ENCODE peak calls at places on chromosomes 11 and 22, in four cellular contexts. M, H, K and A are unnamed samples. For H3K4me1, the result is how much of the 10 kb centered on the place peaks cover.

GRCh38 chr11:34318111-34319037 is 39.4 kb downstream of the ABTB2 start:
- DNase-seq in M (no peak), K (no peak), H (peak), A (no peak)

GRCh38 chr11:119374632-119375394 is 6.7 kb downstream of the USP2 start:
- DNase-seq in H (no peak), M (peak), K (no peak), A (no peak)

GRCh38 chr11:57566035-57566504 is 1.4 kb downstream of the UBE2L6 start:
- DNase-seq in K (no peak), H (peak), M (no peak), A (no peak)

GRCh38 chr22:49931863-49932262 is 13.4 kb downstream of the CRELD2 start:
- DNase-seq in K (no peak), M (no peak), H (no peak), A (no peak)

GRCh38 chr22:28813772-28814518 is 13.6 kb upstream of the XBP1 start:
- DNase-seq in H (no peak), K (no peak), M (no peak), A (no peak)

GRCh38 chr22:22669093-22669492 is 24.7 kb downstream of the GGTLC2 start:
- DNase-seq in K (no peak), M (no peak), H (no peak), A (no peak)

GRCh38 chr11:131524186-131524585 is 153.8 kb downstream of the NTM start:
- DNase-seq in M (no peak), H (no peak), K (no peak), A (no peak)

GRCh38 chr11:45181595-45182550 is 35.4 kb downstream of the PRDM11 start:
- DNase-seq in K (no peak), H (no peak), M (no peak), A (no peak)

GRCh38 chr11:92776676-92777075 is 192.8 kb upstream of the MTNR1B start:
- DNase-seq in H (peak), M (no peak), K (no peak), A (no peak)

GRCh38 chr22:50261615-50262459 is at the start of gene MAPK12:
- DNase-seq in H (peak), M (peak), K (peak), A (no peak)

GRCh38 chr22:26828311-26828710 is 170.9 kb downstream of the MIAT start:
- DNase-seq in H (no peak), M (no peak), K (no peak), A (no peak)

GRCh38 chr11:75013051-75013450 is 24.3 kb downstream of the NEU3 start:
- DNase-seq in K (no peak), M (peak), H (peak), A (no peak)

GRCh38 chr11:102139081-102139498 is 28.8 kb downstream of the YAP1 start:
- DNase-seq in M (no peak), K (peak), H (peak), A (peak)

GRCh38 chr11:22690891-22691290 is 24.5 kb downstream of the GAS2 start:
- DNase-seq in H (no peak), M (no peak), K (no peak), A (no peak)

GRCh38 chr11:120547301-120547700 is 35.8 kb downstream of the GRIK4 start:
- DNase-seq in H (peak), M (no peak), K (no peak), A (no peak)
- H3K27ac ChIP-seq in H (peak), M (no peak), K (no peak), A (no peak)

GRCh38 chr11:68838572-68838964 is 3.1 kb downstream of the CPT1A start:
- DNase-seq in K (no peak), M (no peak), H (no peak), A (no peak)

GRCh38 chr11:68835328-68835727 is 6.4 kb downstream of the CPT1A start:
- DNase-seq in H (no peak), M (no peak), K (no peak), A (no peak)

GRCh38 chr11:68837583-68838571 is 3.8 kb downstream of the CPT1A start:
- DNase-seq in H (no peak), K (no peak), M (no peak), A (no peak)

GRCh38 chr11:68832476-68833176 is 9.1 kb downstream of the CPT1A start:
- DNase-seq in M (no peak), H (no peak), K (no peak), A (no peak)

DNA sequence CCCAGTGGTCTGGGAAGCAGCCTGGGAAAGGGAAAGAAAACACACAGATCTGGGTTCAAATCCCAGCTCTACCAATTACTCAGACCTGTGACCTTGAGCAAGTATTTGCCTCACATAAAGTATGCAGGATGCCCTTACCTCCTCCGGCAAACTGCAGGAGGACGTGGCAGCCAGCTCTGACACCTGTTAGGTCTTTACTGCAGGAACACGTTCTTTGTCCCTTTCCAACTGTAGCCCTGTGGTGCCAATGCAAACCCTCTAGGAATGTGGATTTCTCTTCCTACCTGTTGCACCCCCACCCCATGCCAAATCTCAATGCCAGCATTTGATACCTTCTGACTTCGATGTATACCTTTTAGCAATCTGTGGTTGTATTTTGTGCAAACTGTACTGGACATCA is 6.0 kb downstream of the CPT1A start:
- DNase-seq in H (no peak), M (no peak), K (no peak), A (no peak)
- H3K4me1 ChIP-seq in H (under half), M (under half), K (under half), A (under half)

GRCh38 chr11:88175707-88176066 is 444 bp upstream of the RAB38 start:
- DNase-seq in M (no peak), H (peak), K (peak), A (no peak)

GRCh38 chr11:88178211-88178610 is 3.0 kb upstream of the RAB38 start:
- DNase-seq in M (no peak), H (peak), K (no peak), A (no peak)

GRCh38 chr11:88174627-88175003 is 628 bp downstream of the RAB38 start:
- DNase-seq in K (peak), M (no peak), H (peak), A (peak)

GRCh38 chr11:88171982-88172381 is 3.3 kb downstream of the RAB38 start:
- DNase-seq in K (no peak), M (no peak), H (no peak), A (no peak)

GRCh38 chr11:88175004-88175706 is at the start of gene RAB38:
- DNase-seq in H (peak), K (peak), M (peak), A (peak)
- TF ChIP-seq EZH2 in H (no peak), K (no peak), M (no peak), A (no peak)

GRCh38 chr11:46489668-46490560 is 98.3 kb upstream of the CHRM4 start:
- DNase-seq in K (peak), M (peak), H (peak), A (peak)

GRCh38 chr11:46491661-46492331 is 100.2 kb upstream of the CHRM4 start:
- DNase-seq in K (no peak), M (no peak), H (peak), A (no peak)

GRCh38 chr11:46490576-46491100 is 99.1 kb upstream of the CHRM4 start:
- DNase-seq in K (no peak), H (peak), M (no peak), A (no peak)

GRCh38 chr11:46493786-46494185 is 100.0 kb downstream of the AMBRA1 start:
- DNase-seq in M (no peak), K (no peak), H (peak), A (no peak)

GRCh38 chr11:46492540-46492939 is 101.0 kb upstream of the CHRM4 start:
- DNase-seq in K (no peak), M (no peak), H (no peak), A (no peak)
- H3K27ac ChIP-seq in K (no peak), M (no peak), H (no peak), A (no peak)

GRCh38 chr22:37057796-37058510 is 6.4 kb downstream of the KCTD17 start:
- DNase-seq in K (no peak), M (no peak), H (no peak), A (no peak)
- H3K4me1 ChIP-seq in K (under half), M (under half), H (under half), A (under half)